ENCODE peak calls at places on chromosomes 7 and 10, in six cellular contexts. One of them, this sample, is unnamed.

GRCh38 chr10:121662945-121663917 is 65.0 kb upstream of the FGFR2 start:
- DNase-seq in Kasumi-1: no peak
- DNase-seq in neuronal stem cell: peak
- DNase-seq in SK-N-DZ: peak
- DNase-seq in B cell: no peak
- DNase-seq in substantia nigra: no peak
- DNase-seq in this sample: no peak

GRCh38 chr10:8499752-8500390 is 445.4 kb downstream of the GATA3 start:
- DNase-seq in substantia nigra: no peak
- DNase-seq in B cell: no peak
- DNase-seq in SK-N-DZ: no peak
- DNase-seq in Kasumi-1: no peak
- DNase-seq in neuronal stem cell: no peak
- DNase-seq in this sample: no peak

GRCh38 chr7:78198756-78199155 is 400.2 kb downstream of the PHTF2 start:
- DNase-seq in SK-N-DZ: no peak
- DNase-seq in substantia nigra: no peak
- DNase-seq in B cell: no peak
- DNase-seq in neuronal stem cell: no peak
- DNase-seq in Kasumi-1: no peak
- DNase-seq in this sample: no peak

GRCh38 chr7:2734761-2735571 is 47.0 kb downstream of the AMZ1 start:
- DNase-seq in substantia nigra: peak
- DNase-seq in SK-N-DZ: no peak
- DNase-seq in B cell: no peak
- DNase-seq in neuronal stem cell: no peak
- DNase-seq in Kasumi-1: peak
- DNase-seq in this sample: peak

GRCh38 chr10:37685741-37686683 is 171.4 kb downstream of the ZNF248 start:
- DNase-seq in substantia nigra: no peak
- DNase-seq in Kasumi-1: no peak
- DNase-seq in SK-N-DZ: peak
- DNase-seq in neuronal stem cell: no peak
- DNase-seq in B cell: no peak
- DNase-seq in this sample: no peak

GRCh38 chr10:104328916-104329710 is 9.2 kb downstream of the ITPRIP start:
- DNase-seq in neuronal stem cell: peak
- DNase-seq in SK-N-DZ: no peak
- DNase-seq in Kasumi-1: peak
- DNase-seq in substantia nigra: peak
- DNase-seq in B cell: peak
- DNase-seq in this sample: peak

GRCh38 chr10:100083623-100084022 is 2.0 kb upstream of the CPN1 start:
- DNase-seq in SK-N-DZ: no peak
- DNase-seq in neuronal stem cell: no peak
- DNase-seq in Kasumi-1: no peak
- DNase-seq in B cell: no peak
- DNase-seq in substantia nigra: no peak
- DNase-seq in this sample: no peak

GRCh38 chr10:11512596-11512995 is 98.9 kb downstream of the USP6NL start:
- DNase-seq in Kasumi-1: no peak
- DNase-seq in SK-N-DZ: no peak
- DNase-seq in neuronal stem cell: no peak
- DNase-seq in substantia nigra: peak
- DNase-seq in B cell: no peak
- DNase-seq in this sample: no peak

GRCh38 chr7:98058186-98058585 is 48.5 kb upstream of the LMTK2 start:
- DNase-seq in neuronal stem cell: no peak
- DNase-seq in SK-N-DZ: no peak
- DNase-seq in substantia nigra: no peak
- DNase-seq in Kasumi-1: no peak
- DNase-seq in B cell: no peak
- DNase-seq in this sample: no peak

GRCh38 chr7:108311446-108312168 is 144.6 kb downstream of the NRCAM start:
- DNase-seq in SK-N-DZ: no peak
- DNase-seq in substantia nigra: no peak
- DNase-seq in Kasumi-1: no peak
- DNase-seq in neuronal stem cell: no peak
- DNase-seq in B cell: no peak
- DNase-seq in this sample: no peak

GRCh38 chr10:30094601-30095000 is 35.2 kb upstream of the JCAD start:
- DNase-seq in B cell: no peak
- DNase-seq in neuronal stem cell: no peak
- DNase-seq in SK-N-DZ: no peak
- DNase-seq in Kasumi-1: no peak
- DNase-seq in substantia nigra: no peak
- DNase-seq in this sample: no peak

GRCh38 chr7:96401200-96401599 is 79.3 kb upstream of the SLC25A13 start:
- DNase-seq in B cell: no peak
- DNase-seq in SK-N-DZ: no peak
- DNase-seq in Kasumi-1: peak
- DNase-seq in neuronal stem cell: no peak
- DNase-seq in substantia nigra: no peak
- DNase-seq in this sample: no peak

GRCh38 chr10:103706760-103707159 is 148.6 kb downstream of the SH3PXD2A start:
- DNase-seq in B cell: no peak
- DNase-seq in substantia nigra: peak
- DNase-seq in neuronal stem cell: no peak
- DNase-seq in Kasumi-1: no peak
- DNase-seq in SK-N-DZ: peak
- DNase-seq in this sample: no peak

GRCh38 chr7:36639826-36640225 is 84.5 kb downstream of the AOAH start:
- DNase-seq in B cell: no peak
- DNase-seq in neuronal stem cell: no peak
- DNase-seq in Kasumi-1: peak
- DNase-seq in SK-N-DZ: no peak
- DNase-seq in substantia nigra: no peak
- DNase-seq in this sample: no peak

GRCh38 chr10:69639291-69640195 is 9.5 kb downstream of the FAM241B start:
- DNase-seq in B cell: peak
- DNase-seq in substantia nigra: peak
- DNase-seq in SK-N-DZ: peak
- DNase-seq in Kasumi-1: peak
- DNase-seq in neuronal stem cell: peak
- DNase-seq in this sample: no peak

GRCh38 chr7:121745856-121746255 is 127.1 kb upstream of the PTPRZ1 start:
- DNase-seq in SK-N-DZ: no peak
- DNase-seq in Kasumi-1: no peak
- DNase-seq in B cell: no peak
- DNase-seq in neuronal stem cell: no peak
- DNase-seq in substantia nigra: no peak
- DNase-seq in this sample: no peak

GRCh38 chr7:149253665-149254064 is 8.3 kb upstream of the ZNF783 start:
- DNase-seq in Kasumi-1: no peak
- DNase-seq in substantia nigra: no peak
- DNase-seq in neuronal stem cell: no peak
- DNase-seq in SK-N-DZ: no peak
- DNase-seq in B cell: no peak
- DNase-seq in this sample: no peak

GRCh38 chr10:101718681-101719275 is 23.8 kb upstream of the FBXW4 start:
- DNase-seq in SK-N-DZ: no peak
- DNase-seq in neuronal stem cell: no peak
- DNase-seq in substantia nigra: no peak
- DNase-seq in B cell: no peak
- DNase-seq in Kasumi-1: no peak
- DNase-seq in this sample: no peak

GRCh38 chr7:99021941-99022560 is 121.9 kb downstream of the SMURF1 start:
- DNase-seq in neuronal stem cell: no peak
- DNase-seq in SK-N-DZ: no peak
- DNase-seq in Kasumi-1: no peak
- DNase-seq in B cell: no peak
- DNase-seq in substantia nigra: no peak
- DNase-seq in this sample: no peak

GRCh38 chr10:53395449-53395848 is 622.9 kb upstream of the MBL2 start:
- DNase-seq in B cell: no peak
- DNase-seq in SK-N-DZ: no peak
- DNase-seq in neuronal stem cell: no peak
- DNase-seq in substantia nigra: no peak
- DNase-seq in Kasumi-1: no peak
- DNase-seq in this sample: no peak

GRCh38 chr7:32583791-32584190 is 88.5 kb downstream of the AVL9 start:
- DNase-seq in substantia nigra: no peak
- DNase-seq in neuronal stem cell: no peak
- DNase-seq in SK-N-DZ: no peak
- DNase-seq in Kasumi-1: no peak
- DNase-seq in B cell: no peak
- DNase-seq in this sample: no peak

GRCh38 chr10:44977287-44978212 is 1.1 kb downstream of the DEPP1 start:
- DNase-seq in neuronal stem cell: no peak
- DNase-seq in substantia nigra: peak
- DNase-seq in B cell: no peak
- DNase-seq in SK-N-DZ: no peak
- DNase-seq in Kasumi-1: no peak
- DNase-seq in this sample: no peak

GRCh38 chr10:43952760-43953159 is 304.1 kb upstream of the ZNF32 start:
- DNase-seq in Kasumi-1: no peak
- DNase-seq in B cell: no peak
- DNase-seq in SK-N-DZ: no peak
- DNase-seq in neuronal stem cell: no peak
- DNase-seq in substantia nigra: no peak
- DNase-seq in this sample: no peak

GRCh38 chr7:99257675-99258074 is 15.0 kb upstream of the MYH16 start:
- DNase-seq in SK-N-DZ: no peak
- DNase-seq in neuronal stem cell: no peak
- DNase-seq in Kasumi-1: no peak
- DNase-seq in substantia nigra: no peak
- DNase-seq in B cell: no peak
- DNase-seq in this sample: no peak

GRCh38 chr10:95308389-95309302 is 17.8 kb upstream of the PDLIM1 start:
- DNase-seq in neuronal stem cell: no peak
- DNase-seq in B cell: no peak
- DNase-seq in Kasumi-1: peak
- DNase-seq in SK-N-DZ: no peak
- DNase-seq in substantia nigra: no peak
- DNase-seq in this sample: no peak

GRCh38 chr10:93435621-93436385 is 46.3 kb downstream of the MYOF start:
- DNase-seq in neuronal stem cell: peak
- DNase-seq in substantia nigra: no peak
- DNase-seq in Kasumi-1: no peak
- DNase-seq in B cell: no peak
- DNase-seq in SK-N-DZ: no peak
- DNase-seq in this sample: no peak

GRCh38 chr10:89692416-89692815 is 9.0 kb upstream of the KIF20B start:
- DNase-seq in Kasumi-1: no peak
- DNase-seq in neuronal stem cell: no peak
- DNase-seq in B cell: no peak
- DNase-seq in substantia nigra: no peak
- DNase-seq in SK-N-DZ: no peak
- DNase-seq in this sample: no peak

GRCh38 chr10:77162697-77163096 is 474.9 kb downstream of the KCNMA1 start:
- DNase-seq in SK-N-DZ: no peak
- DNase-seq in B cell: no peak
- DNase-seq in substantia nigra: no peak
- DNase-seq in Kasumi-1: no peak
- DNase-seq in neuronal stem cell: no peak
- DNase-seq in this sample: no peak

GRCh38 chr10:72322280-72323058 is 32.2 kb downstream of the DNAJB12 start:
- DNase-seq in SK-N-DZ: no peak
- DNase-seq in Kasumi-1: no peak
- DNase-seq in neuronal stem cell: no peak
- DNase-seq in substantia nigra: peak
- DNase-seq in B cell: no peak
- DNase-seq in this sample: no peak

GRCh38 chr7:105269397-105269796 is 119.3 kb downstream of the SRPK2 start:
- DNase-seq in substantia nigra: no peak
- DNase-seq in SK-N-DZ: no peak
- DNase-seq in B cell: no peak
- DNase-seq in Kasumi-1: peak
- DNase-seq in neuronal stem cell: no peak
- DNase-seq in this sample: no peak

GRCh38 chr10:120460191-120460590 is 3.2 kb downstream of the PLPP4 start:
- DNase-seq in B cell: no peak
- DNase-seq in Kasumi-1: no peak
- DNase-seq in SK-N-DZ: no peak
- DNase-seq in substantia nigra: no peak
- DNase-seq in neuronal stem cell: no peak
- DNase-seq in this sample: no peak

GRCh38 chr10:29517352-29517923 is 117.3 kb downstream of the SVIL start:
- DNase-seq in SK-N-DZ: peak
- DNase-seq in neuronal stem cell: peak
- DNase-seq in substantia nigra: no peak
- DNase-seq in Kasumi-1: peak
- DNase-seq in B cell: no peak
- DNase-seq in this sample: no peak

GRCh38 chr7:130904792-130905191 is 170.8 kb upstream of the KLF14 start:
- DNase-seq in substantia nigra: no peak
- DNase-seq in B cell: no peak
- DNase-seq in Kasumi-1: no peak
- DNase-seq in SK-N-DZ: no peak
- DNase-seq in neuronal stem cell: no peak
- DNase-seq in this sample: no peak

This sample was measured in GF-D8.